ENCODE peak calls at places on chromosomes 13 and 19, in six cellular contexts. E, U, F, Z, T and W are unnamed samples.

GRCh38 chr13:81540777-81541176 is 1199.9 kb upstream of the SPRY2 start:
- DNase-seq in E (no peak), U (no peak), F (no peak), Z (peak), T (no peak), W (no peak)

GRCh38 chr13:111853766-111854165 is 213.2 kb upstream of the SOX1 start:
- DNase-seq in E (no peak), U (no peak), F (no peak), Z (no peak), T (no peak), W (peak)

GRCh38 chr13:62357887-62358645 is 942.4 kb upstream of the PCDH20 start:
- DNase-seq in E (peak), U (no peak), F (peak), Z (peak), T (no peak), W (no peak)

GRCh38 chr19:648305-648704 is 8.6 kb downstream of the FGF22 start:
- DNase-seq in E (no peak), U (no peak), F (no peak), Z (no peak), T (no peak), W (no peak)

GRCh38 chr13:77737583-77738200 is 40.2 kb downstream of the SLAIN1 start:
- DNase-seq in E (no peak), U (no peak), F (no peak), Z (no peak), T (no peak), W (no peak)

GRCh38 chr13:113933901-113934300 is 40.0 kb downstream of the C13orf46 start:
- DNase-seq in E (no peak), U (no peak), F (no peak), Z (no peak), T (no peak), W (peak)

GRCh38 chr19:56084835-56085536 is 36.1 kb downstream of the ZNF787 start:
- DNase-seq in E (no peak), U (no peak), F (no peak), Z (no peak), T (no peak), W (no peak)

GRCh38 chr13:29457299-29457698 is 138.2 kb downstream of the SLC7A1 start:
- DNase-seq in E (peak), U (no peak), F (peak), Z (no peak), T (no peak), W (no peak)

GRCh38 chr13:101520672-101521071 is 68.2 kb downstream of the ITGBL1 start:
- DNase-seq in E (peak), U (no peak), F (peak), Z (peak), T (no peak), W (no peak)

GRCh38 chr19:51019544-51019925 is at the start of gene KLK10:
- DNase-seq in E (no peak), U (no peak), F (no peak), Z (no peak), T (no peak), W (no peak)

GRCh38 chr19:45994456-45994988 is 745 bp upstream of the CCDC61 start:
- DNase-seq in E (no peak), U (no peak), F (no peak), Z (no peak), T (no peak), W (no peak)